ENCODE peak calls at places on chromosomes 11 and 22, in seven cellular contexts. One of them, this sample, is unnamed.

GRCh38 chr22:33958741-33959140 is 38.5 kb upstream of the LARGE1 start:
- DNase-seq in activated CD4-positive, alpha-beta memory T cell treated with anti-CD3 and anti-CD28 coated beads for 36 hours: no peak
- DNase-seq in heart right ventricle: no peak
- DNase-seq in upper lobe of right lung: no peak
- DNase-seq in BJ: no peak
- DNase-seq in smooth muscle cell of the brain vasculature: no peak
- DNase-seq in M059J: no peak
- DNase-seq in this sample: no peak

GRCh38 chr11:412641-413119 is 2.1 kb downstream of the SIGIRR start:
- DNase-seq in activated CD4-positive, alpha-beta memory T cell treated with anti-CD3 and anti-CD28 coated beads for 36 hours: no peak
- DNase-seq in heart right ventricle: no peak
- DNase-seq in upper lobe of right lung: no peak
- DNase-seq in BJ: no peak
- DNase-seq in smooth muscle cell of the brain vasculature: no peak
- DNase-seq in M059J: no peak
- DNase-seq in this sample: no peak

GRCh38 chr11:9535189-9535781 is 38.2 kb upstream of the WEE1 start:
- DNase-seq in activated CD4-positive, alpha-beta memory T cell treated with anti-CD3 and anti-CD28 coated beads for 36 hours: peak
- DNase-seq in heart right ventricle: peak
- DNase-seq in upper lobe of right lung: peak
- DNase-seq in BJ: peak
- DNase-seq in smooth muscle cell of the brain vasculature: no peak
- DNase-seq in M059J: peak
- DNase-seq in this sample: no peak

GRCh38 chr11:30465623-30466022 is 120.5 kb downstream of the MPPED2 start:
- DNase-seq in activated CD4-positive, alpha-beta memory T cell treated with anti-CD3 and anti-CD28 coated beads for 36 hours: no peak
- DNase-seq in heart right ventricle: no peak
- DNase-seq in upper lobe of right lung: no peak
- DNase-seq in BJ: no peak
- DNase-seq in smooth muscle cell of the brain vasculature: no peak
- DNase-seq in M059J: no peak
- DNase-seq in this sample: no peak

GRCh38 chr22:42033263-42034181 is 34.9 kb downstream of the WBP2NL start:
- DNase-seq in activated CD4-positive, alpha-beta memory T cell treated with anti-CD3 and anti-CD28 coated beads for 36 hours: peak
- DNase-seq in heart right ventricle: no peak
- DNase-seq in upper lobe of right lung: no peak
- DNase-seq in BJ: no peak
- DNase-seq in smooth muscle cell of the brain vasculature: no peak
- DNase-seq in M059J: no peak
- DNase-seq in this sample: no peak

GRCh38 chr11:65503923-65504670 is 5.3 kb downstream of the MALAT1 start:
- DNase-seq in activated CD4-positive, alpha-beta memory T cell treated with anti-CD3 and anti-CD28 coated beads for 36 hours: no peak
- DNase-seq in heart right ventricle: no peak
- DNase-seq in upper lobe of right lung: no peak
- DNase-seq in BJ: no peak
- DNase-seq in smooth muscle cell of the brain vasculature: no peak
- DNase-seq in M059J: no peak
- DNase-seq in this sample: peak

GRCh38 chr11:126662055-126662790 is 306.7 kb downstream of the ST3GAL4 start:
- DNase-seq in activated CD4-positive, alpha-beta memory T cell treated with anti-CD3 and anti-CD28 coated beads for 36 hours: no peak
- DNase-seq in heart right ventricle: no peak
- DNase-seq in upper lobe of right lung: no peak
- DNase-seq in BJ: no peak
- DNase-seq in smooth muscle cell of the brain vasculature: no peak
- DNase-seq in M059J: peak
- DNase-seq in this sample: no peak

GRCh38 chr22:49725516-49725915 is 102.2 kb downstream of the BRD1 start:
- DNase-seq in activated CD4-positive, alpha-beta memory T cell treated with anti-CD3 and anti-CD28 coated beads for 36 hours: no peak
- DNase-seq in heart right ventricle: no peak
- DNase-seq in upper lobe of right lung: no peak
- DNase-seq in BJ: no peak
- DNase-seq in smooth muscle cell of the brain vasculature: no peak
- DNase-seq in M059J: no peak
- DNase-seq in this sample: no peak

GRCh38 chr22:46116491-46116958 is 33.8 kb upstream of the PPARA start:
- DNase-seq in activated CD4-positive, alpha-beta memory T cell treated with anti-CD3 and anti-CD28 coated beads for 36 hours: peak
- DNase-seq in heart right ventricle: peak
- DNase-seq in upper lobe of right lung: peak
- DNase-seq in BJ: no peak
- DNase-seq in smooth muscle cell of the brain vasculature: peak
- DNase-seq in M059J: peak
- DNase-seq in this sample: peak